ENCODE peak calls at places on chromosomes 1 and 21, in four cellular contexts. One of them, this sample, is unnamed.

GRCh38 chr1:164785841-164786534 is 227.0 kb downstream of the PBX1 start:
- DNase-seq in H1: no peak
- DNase-seq in HepG2: no peak
- DNase-seq in K562: no peak
- DNase-seq in this sample: no peak

GRCh38 chr1:62735491-62736171 is 47.4 kb upstream of the DOCK7 start:
- DNase-seq in H1: no peak
- DNase-seq in HepG2: no peak
- DNase-seq in K562: no peak
- DNase-seq in this sample: no peak

GRCh38 chr1:85502625-85503083 is 37.7 kb upstream of the DDAH1 start:
- DNase-seq in H1: peak
- DNase-seq in HepG2: peak
- DNase-seq in K562: peak
- DNase-seq in this sample: no peak

GRCh38 chr1:17466359-17466758 is 26.9 kb upstream of the RCC2 start:
- DNase-seq in H1: no peak
- DNase-seq in HepG2: no peak
- DNase-seq in K562: no peak
- DNase-seq in this sample: no peak

GRCh38 chr1:244112646-244113045 is 61.6 kb downstream of the ZBTB18 start:
- DNase-seq in H1: no peak
- DNase-seq in HepG2: no peak
- DNase-seq in K562: no peak
- DNase-seq in this sample: no peak

GRCh38 chr21:18902641-18903040 is 499.1 kb upstream of the TMPRSS15 start:
- DNase-seq in H1: no peak
- DNase-seq in HepG2: no peak
- DNase-seq in K562: no peak
- DNase-seq in this sample: no peak

GRCh38 chr1:106907795-106908194 is 148.7 kb upstream of the PRMT6 start:
- DNase-seq in H1: no peak
- DNase-seq in HepG2: no peak
- DNase-seq in K562: no peak
- DNase-seq in this sample: peak

GRCh38 chr1:53047737-53048344 is 14.2 kb upstream of the PODN start:
- DNase-seq in H1: no peak
- DNase-seq in HepG2: peak
- DNase-seq in K562: no peak
- DNase-seq in this sample: no peak

GRCh38 chr1:197541411-197541810 is 233.9 kb downstream of the DENND1B start:
- DNase-seq in H1: no peak
- DNase-seq in HepG2: no peak
- DNase-seq in K562: no peak
- DNase-seq in this sample: no peak
- TF ChIP-seq TAF1 in H1: no peak
- TF ChIP-seq TAF1 in HepG2: no peak
- TF ChIP-seq TAF1 in K562: no peak
- TF ChIP-seq TAF1 in this sample: no peak

GRCh38 chr1:93056214-93056613 is 22.9 kb upstream of the MTF2 start:
- DNase-seq in H1: peak
- DNase-seq in HepG2: peak
- DNase-seq in K562: peak
- DNase-seq in this sample: no peak
- TF ChIP-seq TAF1 in H1: no peak
- TF ChIP-seq TAF1 in HepG2: no peak
- TF ChIP-seq TAF1 in K562: no peak
- TF ChIP-seq TAF1 in this sample: no peak

DNA sequence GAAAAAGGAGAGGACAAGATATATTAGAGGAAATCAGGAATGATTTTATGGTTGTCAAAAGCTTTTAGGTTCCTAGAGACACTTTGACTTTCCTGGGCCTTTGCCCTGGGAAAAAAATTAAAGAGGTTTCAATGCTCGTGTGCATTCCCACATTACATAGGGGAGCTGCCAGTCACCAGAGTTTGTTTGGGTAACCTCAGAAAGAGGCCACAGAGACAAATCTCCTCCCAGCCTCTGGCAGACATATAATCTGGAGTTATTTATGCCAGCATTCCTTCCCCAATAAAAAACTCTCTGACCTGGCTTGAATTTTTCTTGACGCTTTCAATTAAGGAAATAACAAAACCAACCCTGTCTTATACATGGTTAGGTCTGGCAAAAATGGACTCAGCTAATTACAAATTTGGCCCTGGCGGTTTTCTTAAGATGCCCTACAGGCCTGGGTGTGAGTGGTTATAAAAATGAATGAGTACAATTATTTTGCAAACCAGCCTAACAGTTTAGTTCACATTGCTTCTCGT is 63.7 kb downstream of the WLS start:
- DNase-seq in H1: no peak
- DNase-seq in HepG2: no peak
- DNase-seq in K562: no peak
- DNase-seq in this sample: no peak
- TF ChIP-seq TAF1 in H1: no peak
- TF ChIP-seq TAF1 in HepG2: no peak
- TF ChIP-seq TAF1 in K562: no peak
- TF ChIP-seq TAF1 in this sample: no peak

GRCh38 chr1:175338447-175339135 is 146.0 kb upstream of the KIAA0040 start:
- DNase-seq in H1: peak
- DNase-seq in HepG2: peak
- DNase-seq in K562: peak
- DNase-seq in this sample: peak
- TF ChIP-seq TAF1 in H1: no peak
- TF ChIP-seq TAF1 in HepG2: no peak
- TF ChIP-seq TAF1 in K562: no peak
- TF ChIP-seq TAF1 in this sample: no peak

DNA sequence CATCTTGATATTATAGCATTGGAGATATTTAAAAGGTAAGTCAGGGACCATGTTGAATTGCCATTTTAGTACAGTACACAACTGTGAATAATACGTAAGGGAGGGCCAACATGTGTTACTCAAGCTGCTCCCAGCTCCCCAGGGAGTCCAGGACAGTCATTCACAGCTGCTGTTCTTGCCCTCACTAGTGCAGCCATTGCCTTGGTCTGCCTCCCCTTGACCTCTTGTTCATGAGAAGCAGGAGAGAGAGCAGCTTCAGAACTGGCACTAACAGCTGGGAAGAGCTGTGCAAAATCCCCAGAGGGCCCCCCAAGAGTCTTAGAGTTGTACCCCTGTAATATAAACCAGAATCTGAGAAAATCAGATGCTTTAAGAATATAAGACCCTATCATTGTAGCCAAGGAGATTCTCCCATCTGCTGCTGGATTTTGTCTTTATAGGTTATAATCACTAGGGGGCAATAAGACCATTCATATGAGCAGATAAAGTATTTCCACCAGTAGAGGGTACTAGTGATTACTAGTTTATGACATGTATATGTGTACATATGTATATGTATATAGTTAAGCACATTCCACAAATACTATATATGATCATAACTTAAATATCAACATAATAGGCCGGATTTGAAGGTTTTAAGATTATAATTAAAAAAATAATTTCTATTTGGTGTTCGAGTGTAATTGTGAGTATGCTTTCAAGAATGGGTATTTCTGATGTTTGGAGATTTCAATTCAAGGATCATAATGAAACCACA is 16.6 kb downstream of the TCEANC2 start:
- DNase-seq in H1: no peak
- DNase-seq in HepG2: peak
- DNase-seq in K562: peak
- DNase-seq in this sample: no peak
- TF ChIP-seq TAF1 in H1: no peak
- TF ChIP-seq TAF1 in HepG2: no peak
- TF ChIP-seq TAF1 in K562: no peak
- TF ChIP-seq TAF1 in this sample: no peak